ENCODE peak calls at places on chromosomes 5 and 9, in five cellular contexts. G is GM06990; I is activated T-cell treated with anti-CD3 and anti-CD28 coated beads, Interleukin-2, amount 50 U/mL, for 72 hours; T is H54; C is esophagus muscularis mucosa. Q is an unnamed sample.

GRCh38 chr5:84255318-84255717 is 129.4 kb downstream of the EDIL3 start:
- DNase-seq in I (no peak), C (no peak), T (peak), G (no peak), Q (peak)

GRCh38 chr5:142280066-142281011 is 44.5 kb downstream of the SPRY4 start:
- DNase-seq in I (no peak), T (peak), G (no peak), C (no peak), Q (no peak)

GRCh38 chr5:128920345-128921215 is 44.7 kb upstream of the SLC27A6 start:
- DNase-seq in G (no peak), I (no peak), C (no peak), T (no peak), Q (peak)

GRCh38 chr9:127351182-127352166 is 45.5 kb upstream of the SLC2A8 start:
- DNase-seq in I (no peak), T (no peak), C (no peak), G (no peak), Q (no peak)

GRCh38 chr5:143224672-143225071 is 178.8 kb downstream of the NR3C1 start:
- DNase-seq in T (no peak), G (no peak), I (no peak), C (no peak), Q (no peak)

GRCh38 chr5:67350185-67350584 is 153.6 kb upstream of the CD180 start:
- DNase-seq in G (no peak), I (no peak), C (no peak), T (no peak), Q (no peak)

GRCh38 chr5:93924628-93925027 is 183.2 kb upstream of the POU5F2 start:
- DNase-seq in G (no peak), C (no peak), I (no peak), T (no peak), Q (no peak)

GRCh38 chr9:124005372-124005771 is 6.2 kb upstream of the LHX2 start:
- DNase-seq in G (no peak), I (no peak), T (no peak), C (no peak), Q (no peak)

GRCh38 chr5:28344803-28345433 is 1306.5 kb upstream of the CDH9 start:
- DNase-seq in C (no peak), I (no peak), T (peak), G (no peak), Q (no peak)

GRCh38 chr9:93301911-93302525 is 118.1 kb downstream of the WNK2 start:
- DNase-seq in I (no peak), T (no peak), C (no peak), G (no peak), Q (no peak)

GRCh38 chr9:36780186-36780585 is 207.5 kb downstream of the MELK start:
- DNase-seq in C (no peak), G (no peak), T (no peak), I (no peak), Q (no peak)

GRCh38 chr9:89491688-89492087 is 6.2 kb downstream of the SEMA4D start:
- DNase-seq in C (no peak), I (peak), G (no peak), T (no peak), Q (no peak)

GRCh38 chr9:108477538-108478006 is 378.2 kb downstream of the ACTL7B start:
- DNase-seq in I (no peak), C (no peak), T (no peak), G (no peak), Q (peak)

GRCh38 chr9:113593682-113594281 is 130.3 kb downstream of the RGS3 start:
- DNase-seq in I (no peak), G (peak), T (peak), C (peak), Q (peak)

GRCh38 chr9:87786423-87786822 is 60.5 kb downstream of the CTSL start:
- DNase-seq in I (peak), T (no peak), C (no peak), G (no peak), Q (no peak)

GRCh38 chr9:7533376-7534090 is 266.0 kb downstream of the DMAC1 start:
- DNase-seq in C (no peak), T (no peak), I (peak), G (no peak), Q (no peak)